ENCODE peak calls at places on chromosomes 16 and 17, in six cellular contexts. X is fibroblast of mammary gland; E is stimulated activated naive CD8-positive, alpha-beta T cell treated with anti-CD3 and anti-CD28 coated beads, Interleukin-15, Interleukin-2, amounts not matched to agents 100 U/mL and 50 U/mL, for 24 hours; Q is CD8-positive, alpha-beta memory T cell; Z is astrocyte of the cerebellum; F is T1000. V is an unnamed sample.

GRCh38 chr17:21470861-21471260 is 94.7 kb downstream of the KCNJ12 start:
- DNase-seq in F (no peak), Z (no peak), X (no peak), E (no peak), Q (no peak), V (no peak)

GRCh38 chr17:2792541-2793169 is 3.6 kb upstream of the RAP1GAP2 start:
- DNase-seq in F (no peak), Q (peak; percentile 79), E (peak; percentile 75), X (no peak), Z (no peak), V (no peak)

GRCh38 chr16:48438414-48438813 is 53.2 kb upstream of the SIAH1 start:
- DNase-seq in F (no peak), Q (no peak), Z (no peak), X (no peak), E (no peak), V (no peak)

GRCh38 chr16:76579277-76579676 is 302.1 kb downstream of the CNTNAP4 start:
- DNase-seq in F (no peak), Q (no peak), Z (no peak), E (no peak), X (no peak), V (no peak)

GRCh38 chr17:63540581-63540980 is 9.7 kb upstream of the DCAF7 start:
- DNase-seq in Q (no peak), E (no peak), F (no peak), Z (no peak), X (no peak), V (no peak)

GRCh38 chr16:24685539-24686432 is 43.7 kb upstream of the TNRC6A start:
- DNase-seq in Z (peak; percentile 63), Q (no peak), X (peak; percentile 70), F (no peak), E (no peak), V (peak; percentile 68)

GRCh38 chr17:80198144-80198661 is 21.9 kb downstream of the SGSH start:
- DNase-seq in F (no peak), Q (no peak), X (no peak), Z (no peak), E (no peak), V (no peak)

GRCh38 chr16:2692948-2693651 is 10.8 kb downstream of the KCTD5 start:
- DNase-seq in F (no peak), X (peak; percentile 31), Z (peak; percentile 46), Q (no peak), E (no peak), V (no peak)

GRCh38 chr17:68431661-68432071 is 25.6 kb downstream of the WIPI1 start:
- DNase-seq in E (peak; percentile 42), F (no peak), Q (no peak), Z (peak; percentile 15), X (peak; percentile 43), V (peak; percentile 14)

GRCh38 chr16:29789775-29790182 is 772 bp upstream of the KIF22 start:
- DNase-seq in Q (no peak), E (no peak), X (no peak), Z (no peak), F (no peak), V (no peak)

GRCh38 chr17:30244853-30245385 is 9.4 kb upstream of the SLC6A4 start:
- DNase-seq in E (no peak), F (no peak), X (peak; percentile 85), Q (no peak), Z (no peak), V (no peak)

GRCh38 chr17:80803451-80804428 is 187.9 kb upstream of the CHMP6 start:
- DNase-seq in Q (no peak), F (no peak), X (no peak), E (no peak), Z (no peak), V (no peak)

GRCh38 chr16:81707411-81708321 is 71.4 kb upstream of the PLCG2 start:
- DNase-seq in Z (no peak), X (peak; percentile 63), F (no peak), Q (no peak), E (no peak), V (no peak)

GRCh38 chr17:47704781-47705180 is 10.8 kb downstream of the TBKBP1 start:
- DNase-seq in E (no peak), Q (no peak), F (no peak), X (no peak), Z (no peak), V (no peak)

GRCh38 chr16:75770051-75770450 is 43.8 kb upstream of the CPHXL start:
- DNase-seq in Z (no peak), Q (no peak), F (no peak), E (no peak), X (no peak), V (no peak)

GRCh38 chr17:14780116-14780515 is 479.2 kb downstream of the HS3ST3B1 start:
- DNase-seq in X (no peak), Q (no peak), Z (no peak), F (no peak), E (no peak), V (no peak)

GRCh38 chr16:78950768-78951167 is 649.8 kb downstream of the MAF start:
- DNase-seq in Z (no peak), E (no peak), F (no peak), Q (no peak), X (no peak), V (no peak)

GRCh38 chr17:41013606-41014005 is 4.7 kb upstream of the KRTAP3-1 start:
- DNase-seq in E (no peak), X (peak; percentile 35), F (no peak), Q (no peak), Z (no peak), V (no peak)

GRCh38 chr17:47698749-47699535 is 5.0 kb downstream of the TBKBP1 start:
- DNase-seq in F (peak; percentile 68), X (peak; percentile 45), Z (no peak), Q (peak; percentile 72), E (peak; percentile 89), V (peak; percentile 25)

GRCh38 chr17:70059649-70060048 is 15.4 kb upstream of the KCNJ16 start:
- DNase-seq in X (no peak), Q (no peak), E (no peak), F (no peak), Z (no peak), V (no peak)

GRCh38 chr17:82076785-82077591 is 11.4 kb upstream of the DUS1L start:
- DNase-seq in Q (no peak), E (no peak), F (no peak), Z (no peak), X (no peak), V (no peak)

GRCh38 chr16:75265911-75266701 is 14.7 kb upstream of the BCAR1 start:
- DNase-seq in Q (no peak), X (peak; percentile 42), Z (no peak), F (peak; percentile 39), E (peak; percentile 34), V (peak; percentile 20)

V was measured in NCI-H1092 treated with DMSO at 0.1 percent for 48 hours.